ENCODE peak calls at places on chromosomes 11 and 22, in nine cellular contexts. Q is CD8-positive, alpha-beta T cell; F is right lobe of liver; K is choroid plexus epithelial cell; R is left ventricle myocardium inferior; W is HFF-Myc; P is uterus; D is SK-N-SH; C is astrocyte. A is an unnamed sample.

GRCh38 chr11:133833101-133833898 is 12.0 kb downstream of the SPATA19 start:
- DNase-seq in Q (no peak), F (no peak), K (no peak), R (no peak), W (no peak), P (no peak), D (peak), C (no peak), A (no peak)

GRCh38 chr11:1893581-1894359 is 2.1 kb upstream of the PRR33 start:
- DNase-seq in Q (no peak), F (no peak), K (peak), R (no peak), W (no peak), P (no peak), D (no peak), C (peak), A (peak)

GRCh38 chr11:19268901-19269300 is 28.2 kb upstream of the E2F8 start:
- DNase-seq in Q (no peak), F (no peak), K (no peak), R (no peak), W (no peak), P (no peak), D (no peak), C (no peak), A (no peak)

GRCh38 chr11:14144905-14145304 is 182.4 kb downstream of the SPON1 start:
- DNase-seq in Q (no peak), F (no peak), K (no peak), R (no peak), W (no peak), P (no peak), D (no peak), C (no peak), A (no peak)

GRCh38 chr11:2930705-2931415 is 1.6 kb upstream of the PHLDA2 start:
- DNase-seq in Q (no peak), F (peak), K (peak), R (peak), W (no peak), P (peak), D (peak), C (no peak), A (no peak)

GRCh38 chr11:15707971-15708370 is 593.2 kb downstream of the INSC start:
- DNase-seq in Q (no peak), F (peak), K (peak), R (peak), W (no peak), P (peak), D (peak), C (peak), A (no peak)

GRCh38 chr11:111510311-111510710 is 1.9 kb downstream of the BTG4 start:
- DNase-seq in Q (no peak), F (no peak), K (no peak), R (no peak), W (no peak), P (no peak), D (no peak), C (no peak), A (peak)

GRCh38 chr22:49655168-49655812 is 172.4 kb downstream of the BRD1 start:
- DNase-seq in Q (no peak), F (no peak), K (no peak), R (no peak), W (no peak), P (no peak), D (no peak), C (no peak), A (no peak)

GRCh38 chr11:81331073-81331472 is 1402.6 kb downstream of the FAM181B start:
- DNase-seq in Q (no peak), F (no peak), K (no peak), R (no peak), W (no peak), P (no peak), D (no peak), C (no peak), A (no peak)

GRCh38 chr11:368414-369335 is 624 bp upstream of the B4GALNT4 start:
- DNase-seq in Q (no peak), F (no peak), K (peak), R (peak), W (no peak), P (no peak), D (peak), C (no peak), A (no peak)

GRCh38 chr22:29326481-29326880 is 11.0 kb upstream of the RASL10A start:
- DNase-seq in Q (no peak), F (no peak), K (no peak), R (no peak), W (no peak), P (no peak), D (no peak), C (no peak), A (no peak)

GRCh38 chr22:29329581-29329980 is 14.1 kb upstream of the RASL10A start:
- DNase-seq in Q (no peak), F (no peak), K (no peak), R (no peak), W (no peak), P (no peak), D (no peak), C (no peak), A (no peak)

GRCh38 chr22:29327089-29327764 is 11.7 kb upstream of the RASL10A start:
- DNase-seq in Q (no peak), F (no peak), K (no peak), R (no peak), W (no peak), P (no peak), D (no peak), C (no peak), A (no peak)

GRCh38 chr22:29328566-29329500 is 13.3 kb upstream of the RASL10A start:
- DNase-seq in Q (no peak), F (no peak), K (no peak), R (no peak), W (no peak), P (no peak), D (no peak), C (no peak), A (no peak)

GRCh38 chr22:29328055-29328454 is 12.6 kb upstream of the RASL10A start:
- DNase-seq in Q (no peak), F (no peak), K (no peak), R (no peak), W (no peak), P (no peak), D (no peak), C (no peak), A (no peak)
- TF ChIP-seq CTCF in Q (no peak), F (no peak), K (no peak), R (no peak), W (no peak), P (no peak), D (no peak), C (no peak), A (no peak)

DNA sequence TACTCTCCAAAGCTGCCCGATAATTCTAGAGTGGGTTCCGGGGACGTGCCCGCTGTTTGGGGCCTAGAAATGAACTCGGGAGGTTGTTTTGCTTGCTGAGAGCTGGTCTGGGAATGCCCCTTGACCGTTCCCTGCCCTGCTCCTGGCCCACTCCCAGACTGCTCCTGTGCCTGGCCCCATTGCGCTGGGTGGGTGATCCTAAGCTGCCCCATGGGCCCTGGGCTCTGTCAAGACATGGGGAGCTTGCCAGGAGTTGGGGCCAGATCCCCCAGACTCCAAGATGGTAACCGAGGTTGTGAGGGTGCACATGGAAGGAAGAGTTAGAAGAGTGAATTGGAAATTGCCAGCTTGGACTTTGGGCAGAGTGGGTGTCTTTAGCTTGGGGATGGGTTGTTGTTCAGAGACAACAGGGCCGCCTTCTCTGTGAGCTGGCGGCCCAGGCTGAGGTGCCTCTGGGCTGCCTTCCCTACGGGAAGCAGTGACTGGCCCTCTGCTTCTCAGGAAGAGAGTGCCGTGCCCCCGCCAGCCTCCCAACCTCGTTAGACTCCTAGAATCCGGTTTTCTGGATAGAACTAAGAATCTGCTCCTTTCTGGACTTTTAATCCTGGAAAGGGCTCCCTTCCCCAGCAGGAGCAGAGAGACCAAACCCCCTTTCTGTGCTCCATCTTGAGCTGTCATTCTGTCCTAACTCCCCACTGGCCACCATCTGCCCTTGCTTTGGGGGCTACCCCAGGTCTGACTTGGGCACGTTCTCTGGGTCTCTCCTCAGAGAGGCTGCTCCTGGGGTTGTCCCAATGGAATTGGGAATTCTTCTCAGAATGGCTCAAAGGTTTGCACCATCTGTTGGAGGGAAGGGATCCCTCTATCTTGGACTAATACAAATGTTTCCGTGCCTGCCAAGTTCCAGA is 1.8 kb downstream of the ST3GAL4 start:
- DNase-seq in Q (no peak), F (peak), K (no peak), R (peak), W (no peak), P (no peak), D (no peak), C (no peak), A (no peak)
- H3K4me3 ChIP-seq in Q (no peak), F (peak), K (peak), R (peak), W (peak), P (no peak), D (peak), C (peak), A (peak)

GRCh38 chr22:37476389-37477329 is 9.5 kb downstream of the MFNG start:
- DNase-seq in Q (no peak), F (no peak), K (no peak), R (no peak), W (no peak), P (no peak), D (no peak), C (no peak), A (no peak)

GRCh38 chr22:37472418-37473006 is 13.7 kb downstream of the MFNG start:
- DNase-seq in Q (peak), F (no peak), K (peak), R (no peak), W (no peak), P (no peak), D (peak), C (no peak), A (peak)

GRCh38 chr22:37471721-37472417 is 14.3 kb downstream of the MFNG start:
- DNase-seq in Q (no peak), F (no peak), K (no peak), R (no peak), W (no peak), P (no peak), D (no peak), C (no peak), A (no peak)

GRCh38 chr22:37473437-37473946 is 12.7 kb downstream of the MFNG start:
- DNase-seq in Q (no peak), F (no peak), K (no peak), R (no peak), W (no peak), P (no peak), D (no peak), C (no peak), A (no peak)

GRCh38 chr22:37474447-37475090 is 11.6 kb downstream of the MFNG start:
- DNase-seq in Q (no peak), F (no peak), K (no peak), R (no peak), W (no peak), P (no peak), D (no peak), C (no peak), A (no peak)
- TF ChIP-seq CTCF in Q (no peak), F (no peak), K (no peak), R (no peak), W (no peak), P (no peak), D (no peak), C (no peak), A (no peak)

DNA sequence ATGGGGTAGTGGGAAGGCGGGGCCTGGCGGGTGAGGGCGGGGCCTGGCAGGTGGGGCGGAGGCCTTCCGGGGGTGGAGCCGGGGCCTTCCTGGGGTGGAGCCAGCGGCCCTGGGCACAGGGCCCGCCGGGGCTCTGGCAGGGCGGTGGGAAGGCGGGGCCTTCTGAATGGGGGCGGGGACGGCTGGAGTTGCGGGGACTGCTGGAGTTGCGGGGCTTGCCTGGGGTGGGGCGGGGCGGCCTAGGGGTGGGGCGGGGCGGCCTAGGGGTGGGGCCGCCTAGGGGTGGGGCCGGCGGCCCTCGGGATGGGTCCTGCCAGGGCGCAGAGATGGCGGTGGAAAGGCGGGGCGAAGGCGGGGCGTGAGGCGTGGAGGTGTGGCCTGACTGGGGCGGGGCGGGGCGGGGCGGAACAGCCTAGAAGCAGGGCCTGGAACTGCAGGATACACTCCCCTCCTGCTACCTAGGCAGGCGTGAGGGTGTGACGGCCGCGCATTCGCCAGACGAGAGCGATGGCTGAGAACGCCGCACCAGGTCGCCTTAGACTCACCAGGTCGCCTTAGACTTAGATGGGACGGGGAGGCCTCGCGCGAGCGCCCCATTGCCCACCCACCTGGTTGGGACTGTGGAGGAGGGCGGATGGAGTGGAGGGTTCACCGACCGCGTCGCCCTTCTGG is 19.3 kb downstream of the RRP7A start:
- DNase-seq in Q (peak), F (peak), K (peak), R (peak), W (no peak), P (peak), D (peak), C (peak), A (peak)
- H3K4me3 ChIP-seq in Q (peak), F (no peak), K (peak), R (peak), W (peak), P (peak), D (peak), C (peak), A (peak)

GRCh38 chr22:28951969-28952521 is 68.7 kb downstream of the ZNRF3 start:
- DNase-seq in Q (no peak), F (no peak), K (peak), R (no peak), W (no peak), P (peak), D (no peak), C (peak), A (peak)
- TF ChIP-seq CTCF in Q (no peak), F (no peak), K (peak), R (peak), W (peak), P (no peak), D (no peak), C (no peak), A (peak)

GRCh38 chr22:19761500-19762314 is 1.1 kb downstream of the TBX1 start:
- DNase-seq in Q (no peak), F (no peak), K (no peak), R (no peak), W (no peak), P (no peak), D (no peak), C (no peak), A (peak)
- H3K4me3 ChIP-seq in Q (no peak), F (no peak), K (no peak), R (peak), W (peak), P (no peak), D (no peak), C (no peak), A (peak)

A was measured in AG10803.